ENCODE peak calls at places on chromosomes 1 and 21, in seven cellular contexts. Y is K562, T is esophagus muscularis mucosa, J is H1, B is stomach, N is sigmoid colon, P is suprapubic skin. R is an unnamed sample.

GRCh38 chr21:46001821-46002681 is 20.5 kb downstream of the COL6A1 start:
- DNase-seq in B (peak; percentile 23), N (peak; percentile 69), J (no peak), T (no peak), Y (no peak), P (no peak), R (peak; percentile 50)

GRCh38 chr1:56658254-56658653 is 13.1 kb downstream of the PRKAA2 start:
- DNase-seq in B (no peak), N (no peak), T (no peak), J (no peak), Y (no peak), P (no peak), R (no peak)

GRCh38 chr1:85201340-85202091 is 700 bp upstream of the SYDE2 start:
- DNase-seq in J (peak; percentile 53), P (peak; percentile 79), B (peak; percentile 78), T (no peak), Y (peak; percentile 76), N (peak; percentile 87), R (peak; percentile 84)

GRCh38 chr1:9143250-9143649 is 14.3 kb upstream of the GPR157 start:
- DNase-seq in J (no peak), B (no peak), T (no peak), P (no peak), Y (no peak), N (no peak), R (no peak)

GRCh38 chr1:178122283-178122682 is 28.4 kb downstream of the RASAL2 start:
- DNase-seq in Y (no peak), P (no peak), N (no peak), J (no peak), T (no peak), B (no peak), R (no peak)

GRCh38 chr1:101769520-101769919 is 227.2 kb downstream of the OLFM3 start:
- DNase-seq in Y (no peak), P (no peak), J (no peak), N (no peak), T (no peak), B (no peak), R (no peak)

GRCh38 chr1:172040466-172040865 is 199.2 kb downstream of the DNM3 start:
- DNase-seq in T (no peak), J (no peak), P (no peak), N (no peak), Y (no peak), B (no peak), R (no peak)

GRCh38 chr1:200178340-200178739 is 150.8 kb downstream of the NR5A2 start:
- DNase-seq in Y (no peak), J (no peak), B (no peak), N (no peak), T (no peak), P (no peak), R (no peak)

GRCh38 chr1:87402192-87403046 is 73.7 kb downstream of the LMO4 start:
- DNase-seq in Y (no peak), J (no peak), B (no peak), P (no peak), T (no peak), N (no peak), R (no peak)

GRCh38 chr1:203503851-203504250 is 9.9 kb downstream of the OPTC start:
- DNase-seq in J (no peak), P (no peak), B (no peak), N (no peak), T (no peak), Y (no peak), R (no peak)

GRCh38 chr1:204600968-204601367 is 84.6 kb downstream of the LRRN2 start:
- DNase-seq in Y (no peak), P (no peak), T (no peak), B (no peak), N (no peak), J (no peak), R (no peak)

GRCh38 chr21:33698088-33698487 is 55.8 kb downstream of the ITSN1 start:
- DNase-seq in T (no peak), B (no peak), N (no peak), P (no peak), J (no peak), Y (no peak), R (no peak)

GRCh38 chr1:49171941-49172593 is 395.4 kb upstream of the BEND5 start:
- DNase-seq in Y (no peak), B (no peak), N (no peak), J (no peak), P (no peak), T (no peak), R (no peak)

GRCh38 chr21:15289896-15290841 is 225.4 kb upstream of the NRIP1 start:
- DNase-seq in J (no peak), Y (peak; percentile 77), B (peak; percentile 76), T (no peak), P (no peak), N (peak; percentile 64), R (peak; percentile 21)

DNA sequence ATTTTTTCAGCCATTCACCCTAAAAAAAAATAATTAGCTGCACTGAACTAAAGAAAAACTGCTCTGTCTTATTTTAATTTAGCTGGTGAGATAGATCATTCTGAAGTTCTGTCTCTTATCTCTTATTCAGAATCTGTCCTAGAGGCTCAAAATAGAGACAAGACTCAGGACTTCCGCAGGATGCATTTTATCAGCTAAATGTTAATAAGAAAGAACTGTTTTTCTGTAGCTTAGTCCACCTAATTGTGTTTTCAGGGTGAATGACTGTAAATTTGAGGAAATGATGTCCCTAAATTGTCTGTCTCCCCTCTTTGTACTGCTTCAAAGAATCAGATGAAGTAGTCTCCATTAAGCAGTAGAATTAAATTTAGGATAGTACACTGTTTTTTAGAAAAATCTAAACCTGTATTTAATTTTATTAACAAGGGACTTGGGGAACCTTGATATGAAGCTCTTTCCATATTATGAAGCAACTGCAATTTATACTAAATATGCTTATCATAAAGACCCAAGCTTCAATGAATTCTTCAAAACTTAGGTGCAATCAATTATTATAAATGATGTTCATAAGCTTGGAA is 671.9 kb downstream of the RWDD3 start:
- DNase-seq in Y (no peak), J (no peak), T (no peak), N (no peak), B (no peak), P (no peak), R (no peak)
- TF ChIP-seq EP300 in Y (no peak), J (no peak), T (no peak), N (no peak), B (no peak), P (no peak), R (no peak)

DNA sequence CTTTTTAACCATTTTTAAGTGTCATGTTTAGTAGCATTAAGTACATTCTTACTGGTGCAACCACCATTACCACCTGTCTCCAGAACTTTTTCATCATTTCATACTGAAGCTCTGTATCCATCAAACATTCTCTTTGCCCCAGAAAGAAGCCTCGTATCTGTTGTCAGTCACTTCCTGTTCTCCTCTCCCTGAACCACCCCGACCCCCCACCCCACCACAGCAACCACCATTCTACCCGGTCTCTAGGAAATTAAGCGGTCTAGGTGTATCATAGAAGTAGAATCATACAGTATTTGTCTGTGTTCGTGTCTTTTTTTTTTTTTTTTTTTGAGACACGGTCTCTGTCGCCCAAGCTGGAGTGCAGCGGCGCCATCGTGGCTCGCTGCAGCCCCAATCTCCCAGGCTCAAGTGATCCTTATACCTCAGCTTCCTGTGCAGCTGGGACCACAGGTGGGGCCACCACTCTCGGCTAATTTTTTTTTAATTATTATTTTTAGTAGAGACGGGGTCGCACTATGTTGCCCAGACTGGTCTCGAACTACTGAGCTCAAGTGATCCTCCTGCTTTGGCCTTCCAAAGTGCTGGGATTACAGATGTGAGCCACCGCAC is 23.7 kb upstream of the EPHA8 start:
- DNase-seq in B (no peak), T (no peak), N (no peak), J (no peak), P (no peak), Y (no peak), R (no peak)
- H3K4me3 ChIP-seq in B (no peak overlapping the region), T (no peak overlapping the region), N (no peak overlapping the region), J (no peak overlapping the region), P (no peak overlapping the region), Y (no peak overlapping the region), R (no peak overlapping the region)

GRCh38 chr1:64848812-64849211 is 103.9 kb downstream of the RAVER2 start:
- DNase-seq in T (no peak), P (no peak), B (no peak), J (no peak), N (no peak), Y (no peak), R (no peak)
- H3K36me3 ChIP-seq in T (peaks cover 86% of the 10 kb centered on the region), P (peaks cover 91% of the 10 kb centered on the region), B (peaks cover 68% of the 10 kb centered on the region), J (no peaks in the 10 kb centered on the region), N (peaks cover 47% of the 10 kb centered on the region), Y (peaks cover 53% of the 10 kb centered on the region), R (no peaks in the 10 kb centered on the region)

GRCh38 chr1:160667896-160668295 is 21.1 kb upstream of the SLAMF1 start:
- DNase-seq in B (no peak), P (no peak), J (no peak), T (no peak), N (no peak), Y (no peak), R (no peak)

GRCh38 chr1:160665330-160666078 is 18.7 kb upstream of the SLAMF1 start:
- DNase-seq in J (no peak), N (no peak), B (peak; percentile 52), Y (peak; percentile 89), T (peak; percentile 91), P (no peak), R (no peak)

GRCh38 chr1:160662888-160663287 is 16.0 kb upstream of the SLAMF1 start:
- DNase-seq in J (no peak), B (no peak), T (peak; percentile 83), P (no peak), N (no peak), Y (no peak), R (no peak)

GRCh38 chr1:160666079-160666442 is 19.2 kb upstream of the SLAMF1 start:
- DNase-seq in N (no peak), P (no peak), B (no peak), Y (no peak), T (no peak), J (no peak), R (no peak)

DNA sequence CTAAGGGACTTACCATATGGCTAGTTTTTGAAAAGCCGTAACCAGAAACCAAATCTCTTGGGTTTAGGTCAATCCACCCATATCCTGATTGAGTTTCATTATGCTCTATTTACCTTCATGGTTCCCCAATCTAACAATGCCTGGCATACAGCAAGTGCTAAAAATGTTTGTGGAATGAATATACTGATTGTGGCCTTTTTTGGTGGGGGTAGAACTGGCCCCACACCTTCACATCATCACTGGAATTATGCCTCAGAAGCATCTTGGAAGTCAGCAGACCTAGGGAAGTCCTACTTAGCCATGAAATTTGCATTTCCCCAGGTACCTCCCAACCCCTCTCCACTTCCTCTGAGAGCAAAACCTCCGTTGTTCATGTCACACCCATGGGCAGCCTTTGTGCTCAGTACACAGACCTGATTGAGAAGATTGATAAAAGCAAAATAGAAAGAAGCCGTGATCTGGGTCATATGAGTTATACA is 17.8 kb upstream of the SLAMF1 start:
- DNase-seq in B (no peak), N (no peak), Y (no peak), P (no peak), T (no peak), J (no peak), R (no peak)
- TF ChIP-seq EP300 in B (no peak), N (no peak), Y (no peak), P (no peak), T (no peak), J (no peak), R (no peak)

R was measured in ovary.